ENCODE peak calls at places on chromosome 3, in six cellular contexts. L is stimulated activated effector memory CD8-positive, alpha-beta T cell treated with anti-CD3 and anti-CD28 coated beads, Interleukin-12 subunit alpha, Interleukin-12 subunit beta, amount 100 ng/mL, for 72 hours; Q is GM10248; C is SW480; Y is CD8-positive, alpha-beta T cell; Z is NCI-H345. B is an unnamed sample.

GRCh38 chr3:158347966-158348365 is 223.0 kb upstream of the MLF1 start:
- DNase-seq in L (no peak), Q (no peak), C (no peak), Y (no peak), Z (no peak), B (no peak)

GRCh38 chr3:132722165-132723023 is at the start of gene NPHP3:
- DNase-seq in L (peak), Q (peak), C (peak), Y (peak), Z (peak), B (peak)

GRCh38 chr3:249587-250262 is 53.2 kb downstream of the CHL1 start:
- DNase-seq in L (no peak), Q (no peak), C (peak), Y (no peak), Z (no peak), B (no peak)

GRCh38 chr3:136955813-136956212 is 2.0 kb upstream of the IL20RB start:
- DNase-seq in L (no peak), Q (no peak), C (peak), Y (no peak), Z (no peak), B (peak)

GRCh38 chr3:56878046-56878445 is 76.3 kb upstream of the ARHGEF3 start:
- DNase-seq in L (no peak), Q (peak), C (no peak), Y (no peak), Z (no peak), B (no peak)

GRCh38 chr3:160801386-160802118 is 45.5 kb downstream of the PPM1L start:
- DNase-seq in L (peak), Q (peak), C (no peak), Y (no peak), Z (no peak), B (no peak)

GRCh38 chr3:55292360-55292759 is 194.7 kb downstream of the WNT5A start:
- DNase-seq in L (no peak), Q (no peak), C (no peak), Y (no peak), Z (peak), B (no peak)

GRCh38 chr3:28476194-28476593 is 127.6 kb upstream of the AZI2 start:
- DNase-seq in L (no peak), Q (peak), C (peak), Y (no peak), Z (peak), B (peak)